ENCODE peak calls at places on chromosome 15, in seven cellular contexts. I is stimulated activated CD4-positive, alpha-beta T cell treated with anti-CD3 and anti-CD28 coated beads, Interleukin-1b, Interleukin-23, amount 100 ng/mL, for 24 hours; J is Caco-2; H is NCI-H146; L is iPS DF 19.7; E is endothelial cell; G is sciatic nerve. O is an unnamed sample.

GRCh38 chr15:57345584-57345983 is 30.7 kb upstream of the CGNL1 start:
- DNase-seq in I (no peak), J (peak; percentile 58), H (peak; percentile 40), L (no peak), E (peak; percentile 43), G (no peak), O (peak; percentile 54)

GRCh38 chr15:42994546-42994945 is 74.0 kb upstream of the TTBK2 start:
- DNase-seq in I (no peak), J (no peak), H (no peak), L (no peak), E (no peak), G (no peak), O (no peak)

GRCh38 chr15:74821091-74821789 is 5.2 kb upstream of the CPLX3 start:
- DNase-seq in I (no peak), J (no peak), H (peak; percentile 86), L (no peak), E (no peak), G (no peak), O (no peak)

GRCh38 chr15:63466378-63467192 is 37.8 kb upstream of the USP3 start:
- DNase-seq in I (peak; percentile 32), J (peak; percentile 68), H (peak; percentile 90), L (no peak), E (peak; percentile 54), G (peak; percentile 55), O (peak; percentile 88)

GRCh38 chr15:63367900-63368299 is 13.7 kb downstream of the CA12 start:
- DNase-seq in I (no peak), J (no peak), H (no peak), L (no peak), E (no peak), G (no peak), O (no peak)

GRCh38 chr15:75156306-75157215 is 45.1 kb upstream of the C15orf39 start:
- DNase-seq in I (no peak), J (peak; percentile 58), H (no peak), L (peak; percentile 28), E (no peak), G (no peak), O (no peak)

GRCh38 chr15:99076555-99077308 is 28.1 kb upstream of the SYNM start:
- DNase-seq in I (no peak), J (peak; percentile 69), H (peak; percentile 69), L (no peak), E (peak; percentile 60), G (peak; percentile 69), O (peak; percentile 90)

GRCh38 chr15:66565731-66566130 is at the start of gene LCTL:
- DNase-seq in I (no peak), J (no peak), H (no peak), L (no peak), E (no peak), G (peak; percentile 62), O (no peak)

GRCh38 chr15:95277266-95277665 is 1045.9 kb downstream of the MCTP2 start:
- DNase-seq in I (no peak), J (no peak), H (no peak), L (no peak), E (no peak), G (no peak), O (no peak)

GRCh38 chr15:77457619-77458265 is 37.1 kb downstream of the HMG20A start:
- DNase-seq in I (no peak), J (no peak), H (no peak), L (no peak), E (no peak), G (no peak), O (no peak)

GRCh38 chr15:25374143-25374542 is 64.7 kb downstream of the UBE3A start:
- DNase-seq in I (no peak), J (no peak), H (no peak), L (no peak), E (no peak), G (no peak), O (no peak)

GRCh38 chr15:80309769-80310384 is 57.9 kb upstream of the CTXND1 start:
- DNase-seq in I (no peak), J (peak; percentile 11), H (peak; percentile 32), L (no peak), E (peak; percentile 42), G (no peak), O (no peak)

GRCh38 chr15:85412956-85413854 is 32.8 kb downstream of the AKAP13 start:
- DNase-seq in I (peak; percentile 42), J (peak; percentile 53), H (no peak), L (peak; percentile 9), E (peak; percentile 11), G (peak; percentile 64), O (peak; percentile 83)

GRCh38 chr15:73573572-73573971 is 59.6 kb downstream of the NPTN start:
- DNase-seq in I (no peak), J (no peak), H (no peak), L (no peak), E (no peak), G (no peak), O (no peak)

GRCh38 chr15:41782486-41783271 is 8.4 kb downstream of the MAPKBP1 start:
- DNase-seq in I (no peak), J (no peak), H (no peak), L (no peak), E (no peak), G (no peak), O (no peak)

GRCh38 chr15:63067976-63068743 is 25.6 kb downstream of the TPM1 start:
- DNase-seq in I (no peak), J (no peak), H (no peak), L (no peak), E (no peak), G (no peak), O (no peak)

GRCh38 chr15:83818591-83818990 is 164.7 kb downstream of the ADAMTSL3 start:
- DNase-seq in I (no peak), J (no peak), H (no peak), L (no peak), E (no peak), G (no peak), O (no peak)

GRCh38 chr15:48385031-48385430 is 53.8 kb downstream of the DUT start:
- DNase-seq in I (no peak), J (no peak), H (no peak), L (no peak), E (no peak), G (no peak), O (no peak)

GRCh38 chr15:90307661-90308060 is 42.2 kb downstream of the NGRN start:
- DNase-seq in I (no peak), J (no peak), H (no peak), L (no peak), E (no peak), G (no peak), O (no peak)

GRCh38 chr15:31197497-31198414 is 96.2 kb upstream of the TRPM1 start:
- DNase-seq in I (no peak), J (peak; percentile 50), H (peak; percentile 44), L (no peak), E (peak; percentile 63), G (no peak), O (peak; percentile 4)

GRCh38 chr15:58361291-58361759 is 70.5 kb upstream of the LIPC start:
- DNase-seq in I (no peak), J (no peak), H (no peak), L (no peak), E (no peak), G (no peak), O (no peak)

GRCh38 chr15:71455107-71455506 is 339.8 kb downstream of the THSD4 start:
- DNase-seq in I (no peak), J (no peak), H (peak; percentile 69), L (no peak), E (no peak), G (no peak), O (no peak)

GRCh38 chr15:55164284-55164683 is 32.5 kb downstream of the RSL24D1 start:
- DNase-seq in I (no peak), J (no peak), H (no peak), L (no peak), E (no peak), G (peak; percentile 61), O (no peak)

GRCh38 chr15:23877502-23878412 is 190.7 kb upstream of the NDN start:
- DNase-seq in I (no peak), J (peak; percentile 74), H (peak; percentile 56), L (no peak), E (peak; percentile 70), G (peak; percentile 64), O (no peak)

GRCh38 chr15:81024265-81024875 is 23.6 kb downstream of the TLNRD1 start:
- DNase-seq in I (no peak), J (no peak), H (no peak), L (no peak), E (no peak), G (no peak), O (peak; percentile 37)

O was measured in Kasumi-1.